ENCODE peak calls at places on chromosomes 5 and 9, in five cellular contexts. One of them, this sample, is unnamed.

GRCh38 chr5:142657446-142657845 is 28.4 kb downstream of the FGF1 start:
- DNase-seq in HFF-Myc: no peak
- DNase-seq in progenitor cell of endocrine pancreas: no peak
- DNase-seq in suprapubic skin: no peak
- DNase-seq in MM.1S: no peak
- DNase-seq in this sample: no peak

GRCh38 chr5:158837908-158838307 is 261.8 kb downstream of the EBF1 start:
- DNase-seq in HFF-Myc: no peak
- DNase-seq in progenitor cell of endocrine pancreas: no peak
- DNase-seq in suprapubic skin: no peak
- DNase-seq in MM.1S: no peak
- DNase-seq in this sample: no peak

GRCh38 chr9:83304686-83305085 is 233.5 kb downstream of the FRMD3 start:
- DNase-seq in HFF-Myc: no peak
- DNase-seq in progenitor cell of endocrine pancreas: no peak
- DNase-seq in suprapubic skin: peak; percentile 81
- DNase-seq in MM.1S: no peak
- DNase-seq in this sample: no peak

GRCh38 chr9:119370816-119371215 is 1.6 kb upstream of the BRINP1 start:
- DNase-seq in HFF-Myc: peak; percentile 2
- DNase-seq in progenitor cell of endocrine pancreas: peak; percentile 70
- DNase-seq in suprapubic skin: no peak
- DNase-seq in MM.1S: peak; percentile 25
- DNase-seq in this sample: no peak

GRCh38 chr5:93721045-93721444 is 20.4 kb downstream of the POU5F2 start:
- DNase-seq in HFF-Myc: no peak
- DNase-seq in progenitor cell of endocrine pancreas: no peak
- DNase-seq in suprapubic skin: no peak
- DNase-seq in MM.1S: no peak
- DNase-seq in this sample: no peak

GRCh38 chr5:6730407-6730806 is 17.2 kb downstream of the TENT4A start:
- DNase-seq in HFF-Myc: no peak
- DNase-seq in progenitor cell of endocrine pancreas: no peak
- DNase-seq in suprapubic skin: no peak
- DNase-seq in MM.1S: peak; percentile 88
- DNase-seq in this sample: no peak

GRCh38 chr5:15515229-15515628 is 15.2 kb downstream of the FBXL7 start:
- DNase-seq in HFF-Myc: no peak
- DNase-seq in progenitor cell of endocrine pancreas: no peak
- DNase-seq in suprapubic skin: no peak
- DNase-seq in MM.1S: no peak
- DNase-seq in this sample: no peak

GRCh38 chr5:130724658-130725057 is 440.4 kb downstream of the HINT1 start:
- DNase-seq in HFF-Myc: no peak
- DNase-seq in progenitor cell of endocrine pancreas: no peak
- DNase-seq in suprapubic skin: no peak
- DNase-seq in MM.1S: peak; percentile 38
- DNase-seq in this sample: no peak

GRCh38 chr9:133585481-133586367 is 23.5 kb downstream of the FAM163B start:
- DNase-seq in HFF-Myc: no peak
- DNase-seq in progenitor cell of endocrine pancreas: no peak
- DNase-seq in suprapubic skin: no peak
- DNase-seq in MM.1S: no peak
- DNase-seq in this sample: no peak

GRCh38 chr9:82560457-82560904 is 502.5 kb downstream of the RASEF start:
- DNase-seq in HFF-Myc: no peak
- DNase-seq in progenitor cell of endocrine pancreas: no peak
- DNase-seq in suprapubic skin: no peak
- DNase-seq in MM.1S: no peak
- DNase-seq in this sample: no peak

GRCh38 chr5:67234671-67235176 is 38.1 kb upstream of the CD180 start:
- DNase-seq in HFF-Myc: peak; percentile 69
- DNase-seq in progenitor cell of endocrine pancreas: no peak
- DNase-seq in suprapubic skin: no peak
- DNase-seq in MM.1S: no peak
- DNase-seq in this sample: no peak

GRCh38 chr9:5186416-5187169 is 1.2 kb upstream of the INSL6 start:
- DNase-seq in HFF-Myc: peak; percentile 47
- DNase-seq in progenitor cell of endocrine pancreas: peak; percentile 33
- DNase-seq in suprapubic skin: no peak
- DNase-seq in MM.1S: peak; percentile 74
- DNase-seq in this sample: no peak

GRCh38 chr9:124654431-124654830 is 116.7 kb downstream of the NR6A1 start:
- DNase-seq in HFF-Myc: no peak
- DNase-seq in progenitor cell of endocrine pancreas: no peak
- DNase-seq in suprapubic skin: no peak
- DNase-seq in MM.1S: no peak
- DNase-seq in this sample: no peak

GRCh38 chr5:119286516-119287488 is 69.0 kb upstream of the TNFAIP8 start:
- DNase-seq in HFF-Myc: no peak
- DNase-seq in progenitor cell of endocrine pancreas: no peak
- DNase-seq in suprapubic skin: no peak
- DNase-seq in MM.1S: no peak
- DNase-seq in this sample: no peak

GRCh38 chr9:120946259-120946658 is 19.7 kb upstream of the TRAF1 start:
- DNase-seq in HFF-Myc: peak; percentile 27
- DNase-seq in progenitor cell of endocrine pancreas: no peak
- DNase-seq in suprapubic skin: no peak
- DNase-seq in MM.1S: no peak
- DNase-seq in this sample: no peak

GRCh38 chr9:129483467-129484324 is 137.2 kb downstream of the C9orf50 start:
- DNase-seq in HFF-Myc: no peak
- DNase-seq in progenitor cell of endocrine pancreas: no peak
- DNase-seq in suprapubic skin: peak; percentile 96
- DNase-seq in MM.1S: no peak
- DNase-seq in this sample: no peak

GRCh38 chr9:3855601-3856328 is 330.0 kb upstream of the RFX3 start:
- DNase-seq in HFF-Myc: no peak
- DNase-seq in progenitor cell of endocrine pancreas: no peak
- DNase-seq in suprapubic skin: no peak
- DNase-seq in MM.1S: no peak
- DNase-seq in this sample: no peak

GRCh38 chr9:77752566-77752965 is 104.4 kb upstream of the GNA14 start:
- DNase-seq in HFF-Myc: no peak
- DNase-seq in progenitor cell of endocrine pancreas: no peak
- DNase-seq in suprapubic skin: no peak
- DNase-seq in MM.1S: no peak
- DNase-seq in this sample: no peak
- TF ChIP-seq CTCF in HFF-Myc: no peak
- TF ChIP-seq CTCF in progenitor cell of endocrine pancreas: no peak
- TF ChIP-seq CTCF in suprapubic skin: no peak
- TF ChIP-seq CTCF in MM.1S: no peak
- TF ChIP-seq CTCF in this sample: no peak

GRCh38 chr5:92514901-92515300 is 1066.1 kb downstream of the NR2F1-AS1 start:
- DNase-seq in HFF-Myc: no peak
- DNase-seq in progenitor cell of endocrine pancreas: no peak
- DNase-seq in suprapubic skin: no peak
- DNase-seq in MM.1S: no peak
- DNase-seq in this sample: no peak

GRCh38 chr5:92519717-92520632 is 1061.0 kb downstream of the NR2F1-AS1 start:
- DNase-seq in HFF-Myc: no peak
- DNase-seq in progenitor cell of endocrine pancreas: no peak
- DNase-seq in suprapubic skin: no peak
- DNase-seq in MM.1S: no peak
- DNase-seq in this sample: no peak

GRCh38 chr5:92513067-92513466 is 1068.0 kb downstream of the NR2F1-AS1 start:
- DNase-seq in HFF-Myc: no peak
- DNase-seq in progenitor cell of endocrine pancreas: no peak
- DNase-seq in suprapubic skin: no peak
- DNase-seq in MM.1S: no peak
- DNase-seq in this sample: no peak

DNA sequence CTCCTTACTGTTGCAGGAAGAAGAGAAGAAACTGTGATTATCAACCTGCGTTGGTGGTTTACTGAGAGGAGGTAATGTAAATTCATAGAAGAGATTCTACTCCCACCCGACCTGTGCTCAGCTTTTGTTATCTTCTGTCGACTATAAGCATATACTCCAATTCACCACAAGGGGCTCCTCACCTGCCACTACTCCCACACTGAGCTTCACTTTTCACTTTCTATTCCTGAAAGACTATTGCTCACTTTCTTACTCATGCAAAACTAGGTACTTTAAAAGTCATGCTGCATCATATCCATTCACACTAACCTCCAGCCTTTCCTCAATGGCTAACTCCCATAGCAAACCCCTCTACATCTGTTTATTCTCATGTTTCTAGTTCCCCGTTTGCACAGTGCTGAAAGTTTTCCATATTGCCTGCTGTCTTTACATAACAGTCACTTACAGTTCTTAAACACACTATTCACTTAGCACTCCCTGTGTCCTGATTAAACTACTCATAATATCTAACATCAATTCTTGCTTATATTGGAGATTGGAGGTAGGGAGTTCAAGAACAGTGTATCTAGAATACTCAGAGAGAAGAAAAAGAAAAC is 1062.6 kb downstream of the NR2F1-AS1 start:
- DNase-seq in HFF-Myc: peak; percentile 44
- DNase-seq in progenitor cell of endocrine pancreas: no peak
- DNase-seq in suprapubic skin: no peak
- DNase-seq in MM.1S: peak; percentile 72
- DNase-seq in this sample: no peak
- TF ChIP-seq CTCF in HFF-Myc: peak; percentile 62
- TF ChIP-seq CTCF in progenitor cell of endocrine pancreas: peak; percentile 57
- TF ChIP-seq CTCF in suprapubic skin: peak; percentile 35
- TF ChIP-seq CTCF in MM.1S: peak; percentile 79
- TF ChIP-seq CTCF in this sample: peak; percentile 72

GRCh38 chr9:95098391-95098921 is 219.1 kb downstream of the FANCC start:
- DNase-seq in HFF-Myc: no peak
- DNase-seq in progenitor cell of endocrine pancreas: no peak
- DNase-seq in suprapubic skin: no peak
- DNase-seq in MM.1S: no peak
- DNase-seq in this sample: no peak

GRCh38 chr9:95097279-95097678 is 220.2 kb downstream of the FANCC start:
- DNase-seq in HFF-Myc: no peak
- DNase-seq in progenitor cell of endocrine pancreas: no peak
- DNase-seq in suprapubic skin: no peak
- DNase-seq in MM.1S: no peak
- DNase-seq in this sample: no peak

GRCh38 chr9:95096381-95096780 is 221.1 kb downstream of the FANCC start:
- DNase-seq in HFF-Myc: no peak
- DNase-seq in progenitor cell of endocrine pancreas: no peak
- DNase-seq in suprapubic skin: no peak
- DNase-seq in MM.1S: no peak
- DNase-seq in this sample: no peak

GRCh38 chr9:95095619-95096355 is 221.7 kb downstream of the FANCC start:
- DNase-seq in HFF-Myc: no peak
- DNase-seq in progenitor cell of endocrine pancreas: no peak
- DNase-seq in suprapubic skin: no peak
- DNase-seq in MM.1S: no peak
- DNase-seq in this sample: no peak

GRCh38 chr9:95096807-95097206 is 220.7 kb downstream of the FANCC start:
- DNase-seq in HFF-Myc: no peak
- DNase-seq in progenitor cell of endocrine pancreas: no peak
- DNase-seq in suprapubic skin: no peak
- DNase-seq in MM.1S: no peak
- DNase-seq in this sample: no peak
- TF ChIP-seq CTCF in HFF-Myc: no peak
- TF ChIP-seq CTCF in progenitor cell of endocrine pancreas: no peak
- TF ChIP-seq CTCF in suprapubic skin: no peak
- TF ChIP-seq CTCF in MM.1S: no peak
- TF ChIP-seq CTCF in this sample: no peak

GRCh38 chr5:126542441-126542840 is 52.6 kb downstream of the ALDH7A1 start:
- DNase-seq in HFF-Myc: no peak
- DNase-seq in progenitor cell of endocrine pancreas: no peak
- DNase-seq in suprapubic skin: no peak
- DNase-seq in MM.1S: peak; percentile 69
- DNase-seq in this sample: no peak

GRCh38 chr5:126540631-126541030 is 54.4 kb downstream of the ALDH7A1 start:
- DNase-seq in HFF-Myc: no peak
- DNase-seq in progenitor cell of endocrine pancreas: no peak
- DNase-seq in suprapubic skin: no peak
- DNase-seq in MM.1S: no peak
- DNase-seq in this sample: no peak

GRCh38 chr5:126543660-126544059 is 51.4 kb downstream of the ALDH7A1 start:
- DNase-seq in HFF-Myc: no peak
- DNase-seq in progenitor cell of endocrine pancreas: no peak
- DNase-seq in suprapubic skin: no peak
- DNase-seq in MM.1S: no peak
- DNase-seq in this sample: no peak

GRCh38 chr5:126543009-126543408 is 52.0 kb downstream of the ALDH7A1 start:
- DNase-seq in HFF-Myc: no peak
- DNase-seq in progenitor cell of endocrine pancreas: no peak
- DNase-seq in suprapubic skin: no peak
- DNase-seq in MM.1S: no peak
- DNase-seq in this sample: no peak

DNA sequence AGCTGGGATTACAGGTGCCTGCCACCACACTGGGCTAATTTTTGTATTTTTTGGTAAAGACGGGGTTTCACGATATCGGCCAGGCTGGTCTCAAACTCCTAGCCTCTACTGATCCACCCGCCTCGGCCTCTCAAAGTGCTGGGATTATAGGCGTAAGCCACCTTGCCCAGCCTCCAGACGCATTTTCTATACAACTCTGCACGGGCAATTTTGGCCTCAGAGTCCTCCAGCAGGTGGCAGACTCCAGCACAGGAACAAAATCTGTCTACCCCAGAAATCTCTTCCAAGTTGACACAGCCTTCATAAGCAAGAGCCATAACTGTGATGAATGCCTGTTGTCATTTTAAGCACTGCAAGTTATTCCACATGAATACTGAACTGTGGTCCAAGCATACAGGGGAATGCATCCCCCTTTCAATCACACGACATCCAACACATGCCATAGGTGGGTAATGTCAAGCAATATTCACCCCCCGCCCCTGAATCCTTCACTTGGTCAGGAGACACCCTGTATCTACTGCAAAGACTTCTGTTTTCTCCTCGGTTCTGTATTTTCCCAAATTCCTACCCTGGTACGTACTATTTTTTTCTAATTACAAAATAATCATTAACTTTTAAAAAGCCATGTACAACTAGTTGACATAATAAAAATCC is 50.8 kb downstream of the ALDH7A1 start:
- DNase-seq in HFF-Myc: no peak
- DNase-seq in progenitor cell of endocrine pancreas: no peak
- DNase-seq in suprapubic skin: no peak
- DNase-seq in MM.1S: peak; percentile 80
- DNase-seq in this sample: no peak
- TF ChIP-seq CTCF in HFF-Myc: peak; percentile 68
- TF ChIP-seq CTCF in progenitor cell of endocrine pancreas: peak; percentile 58
- TF ChIP-seq CTCF in suprapubic skin: peak; percentile 32
- TF ChIP-seq CTCF in MM.1S: peak; percentile 75
- TF ChIP-seq CTCF in this sample: peak; percentile 73

DNA sequence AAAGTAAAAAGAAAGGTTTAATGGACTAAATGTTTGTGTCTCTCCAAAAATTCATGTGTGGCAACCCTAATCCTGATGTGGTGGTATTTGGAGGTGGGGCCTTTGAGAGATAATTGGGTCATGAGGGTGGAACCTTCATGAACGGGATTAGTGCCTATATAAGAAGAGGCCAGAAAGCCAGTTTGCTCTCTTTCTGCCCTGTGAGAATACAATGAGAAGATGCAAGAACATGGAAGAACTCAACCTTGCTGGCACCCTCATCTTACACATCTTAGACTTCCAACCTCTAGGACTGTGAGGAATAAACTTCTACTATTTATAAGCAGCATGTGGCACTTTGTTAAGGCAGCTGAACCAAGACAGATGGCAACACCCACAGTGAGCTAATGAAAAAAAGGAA is 159.5 kb downstream of the PLK2 start:
- DNase-seq in HFF-Myc: no peak
- DNase-seq in progenitor cell of endocrine pancreas: no peak
- DNase-seq in suprapubic skin: no peak
- DNase-seq in MM.1S: no peak
- DNase-seq in this sample: no peak
- TF ChIP-seq CTCF in HFF-Myc: no peak
- TF ChIP-seq CTCF in progenitor cell of endocrine pancreas: no peak
- TF ChIP-seq CTCF in suprapubic skin: no peak
- TF ChIP-seq CTCF in MM.1S: no peak
- TF ChIP-seq CTCF in this sample: no peak

GRCh38 chr5:111853748-111854147 is 96.8 kb upstream of the NREP start:
- DNase-seq in HFF-Myc: peak; percentile 54
- DNase-seq in progenitor cell of endocrine pancreas: no peak
- DNase-seq in suprapubic skin: no peak
- DNase-seq in MM.1S: no peak
- DNase-seq in this sample: no peak
- TF ChIP-seq CTCF in HFF-Myc: no peak
- TF ChIP-seq CTCF in progenitor cell of endocrine pancreas: no peak
- TF ChIP-seq CTCF in suprapubic skin: no peak
- TF ChIP-seq CTCF in MM.1S: no peak
- TF ChIP-seq CTCF in this sample: no peak

This sample was measured in type B pancreatic cell.